ENCODE peak calls at places on chromosomes 4 and X, in six cellular contexts. A is uterus, V is dorsolateral prefrontal cortex, W is psoas muscle, H is astrocyte of the spinal cord, M is left lung. F is an unnamed sample.

GRCh38 chrX:111445485-111445884 is 33.5 kb upstream of the DCX start:
- DNase-seq in H (peak; percentile 37), V (no peak), A (no peak), M (no peak), W (no peak), F (no peak)

GRCh38 chr4:88780389-88780788 is 82.8 kb upstream of the NAP1L5 start:
- DNase-seq in W (no peak), M (no peak), A (no peak), V (no peak), H (no peak), F (no peak)

GRCh38 chrX:39957816-39958561 is 139.8 kb downstream of the BCOR start:
- DNase-seq in M (no peak), A (no peak), V (no peak), W (no peak), H (no peak), F (no peak)

GRCh38 chr4:38119663-38120374 is 159.6 kb downstream of the PTTG2 start:
- DNase-seq in H (peak; percentile 88), M (no peak), V (no peak), A (no peak), W (no peak), F (no peak)

GRCh38 chr4:140935259-140935658 is 179.1 kb upstream of the TBC1D9 start:
- DNase-seq in V (no peak), H (no peak), M (no peak), A (peak; percentile 45), W (peak; percentile 54), F (no peak)

GRCh38 chr4:8260656-8261111 is 8.9 kb upstream of the HTRA3 start:
- DNase-seq in A (peak; percentile 67), V (no peak), H (peak; percentile 81), M (peak; percentile 66), W (no peak), F (no peak)

GRCh38 chr4:154189346-154189745 is 302.3 kb downstream of the DCHS2 start:
- DNase-seq in H (no peak), W (no peak), A (no peak), V (no peak), M (no peak), F (no peak)

GRCh38 chr4:186699298-186699697 is 24.4 kb downstream of the FAT1 start:
- DNase-seq in H (no peak), A (no peak), M (no peak), W (no peak), V (no peak), F (no peak)

GRCh38 chr4:186128842-186129241 is 24.3 kb downstream of the FAM149A start:
- DNase-seq in M (no peak), H (no peak), W (no peak), V (no peak), A (no peak), F (no peak)

GRCh38 chr4:105194328-105195231 is 47.9 kb downstream of the TET2 start:
- DNase-seq in A (no peak), H (peak; percentile 56), W (no peak), M (no peak), V (no peak), F (no peak)

GRCh38 chr4:86493460-86493859 is 100.7 kb upstream of the PTPN13 start:
- DNase-seq in M (no peak), A (no peak), W (no peak), V (no peak), H (no peak), F (no peak)

GRCh38 chrX:63404332-63404731 is 53.2 kb upstream of the SPIN4 start:
- DNase-seq in H (no peak), A (no peak), W (no peak), M (no peak), V (no peak), F (no peak)

GRCh38 chr4:141290771-141291170 is 70.1 kb downstream of the ZNF330 start:
- DNase-seq in A (no peak), W (no peak), M (no peak), H (no peak), V (no peak), F (no peak)

GRCh38 chr4:99062120-99062519 is 26.5 kb downstream of the ADH5 start:
- DNase-seq in A (no peak), M (no peak), V (no peak), W (no peak), H (no peak), F (no peak)

GRCh38 chr4:139740531-139741041 is 75.0 kb downstream of the MGST2 start:
- DNase-seq in V (peak; percentile 76), W (peak; percentile 81), H (peak; percentile 89), A (peak; percentile 83), M (peak; percentile 81), F (no peak)
- TF ChIP-seq CTCF in V (peak; percentile 35), W (peak; percentile 14), H (peak; percentile 33), A (peak; percentile 44), M (no peak), F (no peak)

GRCh38 chr4:3193531-3194203 is 55.3 kb upstream of the MSANTD1 start:
- DNase-seq in A (no peak), H (peak; percentile 17), V (no peak), W (no peak), M (no peak), F (no peak)
- TF ChIP-seq CTCF in A (no peak), H (peak; percentile 33), V (peak; percentile 49), W (peak; percentile 38), M (peak; percentile 29), F (peak; percentile 42)

GRCh38 chr4:33722800-33723511 is 2521.4 kb downstream of the ARAP2 start:
- DNase-seq in M (no peak), V (no peak), A (no peak), W (no peak), H (no peak), F (no peak)
- TF ChIP-seq CTCF in M (no peak), V (peak; percentile 50), A (no peak), W (no peak), H (no peak), F (no peak)

DNA sequence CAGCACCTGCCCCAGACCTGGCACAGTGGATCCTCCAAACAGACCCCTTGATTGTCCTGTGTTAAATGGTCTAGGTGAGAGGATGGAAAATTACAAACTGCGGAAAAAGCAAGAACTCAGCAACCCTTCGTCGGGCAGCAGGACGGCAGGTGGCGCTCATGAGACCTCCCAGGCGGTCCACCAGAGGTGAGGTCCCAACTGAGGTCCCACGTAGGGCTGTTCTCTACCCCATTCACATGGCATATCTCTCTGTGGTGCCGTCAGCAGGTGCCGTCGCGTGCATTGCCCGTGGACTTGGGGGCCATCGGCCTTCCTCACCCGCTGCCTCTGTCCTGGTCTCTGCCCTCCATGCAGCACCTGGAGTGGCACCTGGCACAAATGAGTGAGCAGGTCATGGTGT is 88.2 kb downstream of the CRMP1 start:
- DNase-seq in A (no peak), W (no peak), V (no peak), H (no peak), M (no peak), F (no peak)
- TF ChIP-seq CTCF in A (no peak), W (no peak), V (no peak), H (no peak), M (no peak), F (no peak)

F was measured in natural killer cell.